ENCODE peak calls at places on chromosomes 5 and 9, in four cellular contexts. D, F, G and P are unnamed samples.

GRCh38 chr9:27054125-27054524 is 48.7 kb upstream of the LRRC19 start:
- DNase-seq in F (no peak), G (no peak), D (no peak), P (no peak)

GRCh38 chr9:34508463-34508862 is 14.3 kb downstream of the ENHO start:
- DNase-seq in G (no peak), D (no peak), F (no peak), P (no peak)

GRCh38 chr9:134544388-134545212 is 97.0 kb upstream of the COL5A1 start:
- DNase-seq in G (no peak), F (peak), D (no peak), P (no peak)

GRCh38 chr5:68214472-68215207 is 916 bp upstream of the PIK3R1 start:
- DNase-seq in G (peak), D (no peak), F (no peak), P (peak)

GRCh38 chr9:682633-683508 is 158.6 kb upstream of the DMRT1 start:
- DNase-seq in G (no peak), D (no peak), F (no peak), P (no peak)

GRCh38 chr9:84668204-84669007 is 1.1 kb upstream of the NTRK2 start:
- DNase-seq in D (no peak), G (no peak), F (peak), P (peak)

GRCh38 chr9:81690251-81690851 is 1.0 kb upstream of the TLE1 start:
- DNase-seq in G (no peak), D (no peak), F (no peak), P (no peak)

GRCh38 chr5:119706049-119706448 is 76.7 kb downstream of the FAM170A start:
- DNase-seq in F (no peak), G (no peak), D (no peak), P (no peak)

GRCh38 chr9:3028535-3028934 is 184.6 kb upstream of the PUM3 start:
- DNase-seq in D (no peak), F (no peak), G (no peak), P (no peak)

GRCh38 chr5:154063372-154063771 is 24.6 kb downstream of the MFAP3 start:
- DNase-seq in D (no peak), G (no peak), F (no peak), P (no peak)
- H3K4me3 ChIP-seq in D (no peak), G (no peak), F (no peak), P (no peak)

GRCh38 chr9:114694719-114695269 is 12.8 kb upstream of the TEX48 start:
- DNase-seq in G (no peak), F (no peak), D (peak), P (no peak)
- TF ChIP-seq NRF1 in G (no peak), F (no peak), D (no peak), P (no peak)

DNA sequence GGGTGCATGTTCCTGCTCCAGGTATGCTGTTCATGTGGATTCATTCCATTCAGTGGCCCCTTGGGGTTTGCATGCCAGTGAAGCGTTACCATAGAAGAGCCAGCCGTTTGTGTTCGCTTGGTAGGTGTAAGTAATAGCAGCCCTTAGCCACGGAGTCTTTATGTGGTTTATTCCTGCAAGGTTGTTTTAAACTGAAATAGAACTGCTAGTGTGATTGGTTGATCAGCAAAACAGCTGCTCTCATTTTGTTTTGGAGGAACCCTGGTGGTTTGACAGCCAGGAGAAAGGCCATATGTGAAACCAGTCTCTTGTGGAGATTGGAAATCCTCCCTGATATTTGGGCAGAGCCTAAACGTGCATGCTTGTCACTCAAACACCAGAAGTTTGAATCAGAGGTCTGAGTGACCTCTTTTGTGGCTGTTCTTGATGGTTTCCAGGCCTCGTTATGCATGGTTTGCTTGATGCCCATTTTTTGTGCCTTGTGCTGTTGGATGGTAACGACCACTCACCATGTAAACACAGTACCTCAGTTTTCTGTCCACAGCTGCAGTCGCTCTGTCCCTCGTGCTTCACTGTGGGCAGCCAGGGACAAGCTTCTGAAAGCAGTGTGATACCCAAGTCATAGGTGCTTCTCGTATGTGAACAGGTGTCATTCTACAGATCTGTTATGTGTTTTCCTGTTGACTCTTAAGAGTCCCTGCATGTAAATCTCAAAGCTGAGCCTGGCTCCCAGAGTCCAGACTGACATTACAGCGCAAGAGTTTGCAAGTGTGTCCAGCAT is 58.3 kb upstream of the NXNL2 start:
- DNase-seq in G (no peak), D (peak), F (no peak), P (no peak)
- H3K4me3 ChIP-seq in G (no peak), D (no peak), F (no peak), P (no peak)

DNA sequence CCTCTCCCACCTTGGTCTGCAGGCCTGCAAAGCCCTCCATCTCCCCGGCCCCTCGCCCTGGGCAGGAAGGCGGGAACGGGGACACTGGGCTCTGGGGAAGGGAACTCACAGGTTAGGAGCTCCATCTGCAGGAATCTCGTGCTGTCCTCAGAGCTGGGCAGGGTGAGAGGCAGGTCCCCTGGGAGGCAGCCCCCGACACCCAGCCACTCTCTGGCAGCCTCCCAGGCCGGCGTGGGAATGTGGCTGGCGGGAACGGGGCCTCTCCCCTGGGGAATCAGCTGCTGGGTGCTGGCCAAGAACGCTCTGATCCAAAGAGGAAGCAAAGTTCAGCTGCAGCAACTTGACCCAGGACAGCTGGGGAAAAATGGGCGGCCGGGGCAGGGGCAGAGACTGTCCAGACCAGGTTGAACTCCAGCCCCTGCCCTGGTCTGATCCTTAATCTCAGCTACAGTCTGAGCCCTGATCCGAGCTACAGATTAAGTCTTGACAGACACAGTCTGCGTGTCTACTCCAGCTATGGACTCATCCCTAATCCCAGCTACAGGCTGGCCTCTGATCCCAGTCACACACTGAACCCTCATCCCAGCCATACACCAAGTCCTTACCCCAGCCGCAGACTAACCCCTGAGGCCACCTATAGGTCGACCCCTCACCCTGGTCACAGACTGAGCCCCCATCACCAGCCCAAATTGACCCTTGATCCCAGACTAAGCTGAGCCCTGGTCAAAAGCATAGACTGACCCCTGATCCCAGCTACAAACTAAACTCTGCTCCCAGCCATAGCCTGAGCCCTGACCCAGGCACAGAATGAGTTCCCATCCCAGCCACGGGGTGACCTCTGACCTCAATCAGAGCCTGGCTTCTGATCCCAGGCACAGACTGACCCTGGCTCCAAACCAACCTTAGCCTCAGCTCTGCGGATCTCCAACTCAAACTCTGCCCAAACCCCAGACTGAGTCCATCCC is 37.3 kb upstream of the EGFL7 start:
- DNase-seq in D (no peak), F (no peak), G (peak), P (peak)
- TF ChIP-seq NRF1 in D (no peak), F (no peak), G (no peak), P (no peak)

DNA sequence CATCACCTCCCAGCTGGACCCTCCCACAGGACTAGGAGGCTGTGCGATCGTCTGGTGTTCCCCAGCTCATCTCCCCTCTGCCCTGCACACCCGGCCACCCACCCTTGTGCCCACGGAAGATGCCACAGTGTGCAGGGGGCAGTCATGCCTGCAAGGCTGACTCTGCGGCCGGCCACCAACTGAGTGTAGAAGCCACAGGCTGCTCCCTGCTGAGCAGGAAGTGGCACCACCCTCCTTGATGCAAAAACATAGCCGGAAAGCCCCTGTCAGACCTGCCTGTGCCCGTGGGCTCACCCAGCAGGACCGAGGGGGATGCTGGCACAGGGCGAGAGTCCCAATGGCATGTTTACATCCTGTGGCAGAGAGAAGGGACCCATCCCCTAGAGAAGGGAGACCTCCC is 40.3 kb upstream of the SLC12A7 start:
- DNase-seq in F (no peak), G (no peak), D (no peak), P (no peak)
- H3K4me3 ChIP-seq in F (no peak), G (no peak), D (no peak), P (no peak)

GRCh38 chr5:87411586-87412416 is 929 bp downstream of the CCNH start:
- DNase-seq in G (peak), D (no peak), F (no peak), P (peak)
- TF ChIP-seq NRF1 in G (no peak), D (no peak), F (no peak), P (no peak)

DNA sequence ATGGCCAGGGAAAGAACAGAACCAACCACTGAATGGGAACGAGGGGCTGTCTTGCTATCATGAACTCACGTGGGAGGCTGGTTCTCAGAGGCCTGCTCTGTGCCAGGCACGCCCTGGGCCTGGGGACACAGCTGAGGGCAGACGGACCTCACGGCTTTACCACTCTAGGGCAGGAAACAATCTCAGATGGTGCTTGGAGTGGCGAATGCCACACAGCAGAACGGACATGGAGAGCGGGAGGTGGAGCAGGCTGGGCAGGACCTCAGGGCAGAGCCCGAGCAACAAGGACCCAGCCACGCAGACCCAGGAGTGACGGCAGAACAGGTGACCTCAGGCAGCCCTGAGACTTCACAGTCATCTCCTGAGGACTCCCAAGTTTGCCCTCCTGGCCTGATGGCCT is 8.7 kb downstream of the TOR1A start:
- DNase-seq in D (no peak), F (no peak), G (no peak), P (no peak)
- H3K4me3 ChIP-seq in D (no peak), F (no peak), G (no peak), P (no peak)

DNA sequence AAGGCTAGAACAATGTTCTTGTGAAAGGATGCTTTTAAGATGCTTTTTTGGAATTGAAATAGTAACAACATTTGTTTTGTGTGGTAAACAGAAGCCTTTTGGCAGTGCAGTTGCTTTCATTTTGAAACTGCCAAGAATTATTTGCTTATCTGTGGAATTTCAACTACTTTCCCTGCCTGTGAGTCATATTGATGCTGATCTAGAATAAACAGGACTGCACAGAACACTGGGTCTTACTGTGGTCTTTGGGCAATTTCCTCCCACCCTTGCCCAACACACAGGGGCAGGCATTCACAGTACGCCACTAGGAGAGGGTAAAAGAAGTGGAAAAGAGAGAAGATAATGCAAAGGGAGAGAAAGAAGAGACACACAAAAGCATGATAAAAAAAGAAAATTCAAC is 483.7 kb downstream of the ELAVL2 start:
- DNase-seq in F (no peak), G (no peak), D (no peak), P (no peak)
- TF ChIP-seq NRF1 in F (no peak), G (no peak), D (no peak), P (no peak)